ENCODE peak calls at places on chromosomes 1 and 21, in six cellular contexts. P is Panc1, O is tibial nerve, A is IMR-90, Q is adrenal gland, W is upper lobe of right lung. G is an unnamed sample. For H3K36me3 and H3K9me3, the result is how much of the 10 kb centered on the place peaks cover.

GRCh38 chr1:202656057-202656456 is 54.2 kb downstream of the SYT2 start:
- DNase-seq in O (no peak), W (no peak), Q (no peak), P (no peak), A (peak), G (no peak)

GRCh38 chr1:53495608-53496345 is 36.6 kb downstream of the DMRTB1 start:
- DNase-seq in W (no peak), O (no peak), P (no peak), Q (no peak), A (peak), G (peak)

GRCh38 chr1:156795787-156796186 is 20.9 kb downstream of the SH2D2A start:
- DNase-seq in O (no peak), Q (peak), A (no peak), W (no peak), P (no peak), G (no peak)

GRCh38 chr1:51517361-51518032 is 1.6 kb downstream of the EPS15 start:
- DNase-seq in A (peak), W (no peak), Q (no peak), O (no peak), P (no peak), G (peak)

GRCh38 chr21:34544032-34544496 is 32.1 kb upstream of the KCNE1 start:
- DNase-seq in A (peak), W (peak), Q (peak), P (no peak), O (no peak), G (peak)

GRCh38 chr1:171742577-171742922 is 685 bp upstream of the VAMP4 start:
- DNase-seq in Q (peak), A (peak), W (peak), P (no peak), O (peak), G (peak)

GRCh38 chr1:212797681-212798080 is 6.0 kb downstream of the TATDN3 start:
- DNase-seq in Q (no peak), P (no peak), O (no peak), A (peak), W (no peak), G (no peak)

GRCh38 chr1:77473690-77474089 is 191.9 kb downstream of the AK5 start:
- DNase-seq in P (peak), Q (no peak), A (peak), O (no peak), W (no peak), G (peak)

GRCh38 chr1:9721606-9722377 is 70.3 kb downstream of the PIK3CD start:
- DNase-seq in Q (no peak), A (no peak), W (no peak), O (no peak), P (no peak), G (peak)

GRCh38 chr1:184883304-184883815 is 90.9 kb downstream of the NIBAN1 start:
- DNase-seq in A (no peak), O (no peak), P (no peak), W (no peak), Q (no peak), G (no peak)

GRCh38 chr1:211258310-211258755 is 833 bp upstream of the RCOR3 start:
- DNase-seq in Q (peak), P (no peak), A (peak), O (peak), W (peak), G (peak)

GRCh38 chr1:158145173-158145719 is 35.4 kb upstream of the CD1D start:
- DNase-seq in P (no peak), O (peak), Q (peak), W (no peak), A (peak), G (peak)

GRCh38 chr1:36211841-36212240 is 12.4 kb upstream of the THRAP3 start:
- DNase-seq in Q (no peak), P (no peak), W (no peak), A (no peak), O (no peak), G (peak)

GRCh38 chr1:198330982-198331620 is 174.3 kb downstream of the NEK7 start:
- DNase-seq in P (no peak), A (peak), W (no peak), O (no peak), Q (no peak), G (no peak)

GRCh38 chr1:216416488-216416887 is 6.8 kb downstream of the USH2A start:
- DNase-seq in W (no peak), Q (no peak), O (no peak), P (no peak), A (no peak), G (no peak)

DNA sequence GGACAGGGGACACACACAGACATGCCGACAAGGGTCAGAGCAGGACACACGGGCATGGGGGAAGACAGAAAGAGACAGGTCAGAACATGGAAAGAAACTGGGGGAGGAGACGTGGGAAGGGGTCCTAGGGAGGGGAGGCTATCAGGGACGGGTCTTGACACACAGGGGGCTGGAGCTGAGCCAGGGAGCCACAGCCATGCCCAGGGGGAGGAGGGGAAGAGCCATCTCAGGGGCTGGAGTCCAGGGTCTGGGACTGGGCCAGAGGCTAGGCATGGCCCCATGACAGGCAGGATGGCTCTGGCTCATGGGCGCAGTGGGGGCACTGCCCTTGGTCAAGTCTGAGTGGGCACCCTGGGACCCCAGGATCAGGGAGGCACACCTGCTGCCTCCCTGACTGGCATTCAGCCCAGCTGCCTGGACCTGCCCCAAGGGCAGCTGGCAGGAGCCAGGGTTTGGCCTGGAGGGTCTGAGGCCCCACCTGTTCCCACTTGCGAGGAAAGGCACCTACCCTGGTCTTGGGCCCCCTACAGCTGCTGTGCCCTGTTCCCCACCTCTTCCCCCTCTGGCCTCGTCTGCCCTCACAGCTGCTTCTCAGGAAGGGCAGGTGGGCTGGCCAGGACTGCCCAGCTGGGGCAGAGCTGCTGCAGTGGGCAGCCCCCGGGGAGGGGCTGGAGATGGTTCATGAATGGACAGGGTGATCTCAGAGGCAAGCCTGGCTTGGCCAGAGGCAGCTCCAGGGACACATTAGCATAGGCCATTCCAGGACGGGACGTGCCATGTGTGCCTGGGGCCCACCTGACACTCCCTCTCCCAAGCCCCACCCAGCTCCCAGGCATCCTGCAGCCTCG is 42.9 kb downstream of the HSPG2 start:
- DNase-seq in O (no peak), A (no peak), P (no peak), W (no peak), Q (no peak), G (no peak)
- H3K36me3 ChIP-seq in O (under half), A (under half), P (under half), W (under half), Q (under half), G (half or more)

DNA sequence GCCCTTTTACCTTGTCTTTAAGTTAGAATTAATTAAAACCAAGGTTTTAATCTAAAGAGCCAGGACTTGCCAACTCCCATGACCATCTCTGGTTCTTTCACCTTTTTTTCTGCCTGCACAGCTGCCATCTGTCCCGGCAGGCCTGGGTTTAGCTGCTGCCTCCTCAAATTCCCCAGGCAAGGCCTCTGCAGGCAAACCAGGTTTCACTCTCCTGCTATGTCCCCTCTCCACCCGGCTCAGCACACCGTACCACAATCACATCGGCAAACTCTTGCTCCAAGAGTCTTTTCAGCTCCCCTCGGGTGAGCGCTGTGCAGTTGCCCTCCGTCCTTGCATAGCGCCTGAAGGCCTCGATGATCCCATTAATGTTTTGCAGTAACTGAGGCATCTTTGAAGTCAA is 2.2 kb downstream of the CRNN start:
- DNase-seq in W (no peak), O (no peak), Q (no peak), A (no peak), P (no peak), G (no peak)
- H3K9me3 ChIP-seq in W (under half), O (under half), Q (under half), A (under half), P (under half), G (under half)

DNA sequence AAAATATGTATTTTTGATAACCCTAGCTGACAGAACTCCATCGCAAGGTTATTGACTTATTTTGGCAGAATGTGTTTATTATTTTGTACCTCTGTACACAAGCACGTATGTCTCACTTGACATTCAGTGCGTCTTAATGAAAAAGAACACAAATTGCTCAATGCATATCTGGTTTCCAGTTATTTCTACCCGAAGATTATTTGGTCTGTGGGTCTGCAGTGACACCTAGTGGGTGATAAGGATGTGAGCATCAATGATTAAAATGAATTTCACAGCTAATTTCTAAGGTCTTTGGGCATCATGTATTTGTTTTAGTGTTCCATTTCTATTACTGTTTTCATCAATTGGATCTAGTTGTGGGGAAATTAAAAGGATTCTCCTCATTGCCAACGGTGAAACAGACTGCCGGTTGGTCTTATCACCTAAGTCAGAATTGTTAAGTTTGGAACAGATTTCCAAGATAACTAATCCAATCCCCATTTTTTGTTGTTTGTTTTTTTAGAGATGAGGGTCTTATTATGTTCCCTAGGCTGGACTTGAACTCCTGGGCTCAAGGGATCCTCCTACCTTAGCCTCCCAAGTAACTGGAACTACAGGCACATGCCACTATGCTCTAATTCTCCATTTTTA is 13.9 kb downstream of the DDX20 start:
- DNase-seq in W (no peak), A (peak), Q (peak), O (no peak), P (peak), G (peak)
- H3K36me3 ChIP-seq in W (under half), A (under half), Q (under half), O (under half), P (under half), G (under half)

DNA sequence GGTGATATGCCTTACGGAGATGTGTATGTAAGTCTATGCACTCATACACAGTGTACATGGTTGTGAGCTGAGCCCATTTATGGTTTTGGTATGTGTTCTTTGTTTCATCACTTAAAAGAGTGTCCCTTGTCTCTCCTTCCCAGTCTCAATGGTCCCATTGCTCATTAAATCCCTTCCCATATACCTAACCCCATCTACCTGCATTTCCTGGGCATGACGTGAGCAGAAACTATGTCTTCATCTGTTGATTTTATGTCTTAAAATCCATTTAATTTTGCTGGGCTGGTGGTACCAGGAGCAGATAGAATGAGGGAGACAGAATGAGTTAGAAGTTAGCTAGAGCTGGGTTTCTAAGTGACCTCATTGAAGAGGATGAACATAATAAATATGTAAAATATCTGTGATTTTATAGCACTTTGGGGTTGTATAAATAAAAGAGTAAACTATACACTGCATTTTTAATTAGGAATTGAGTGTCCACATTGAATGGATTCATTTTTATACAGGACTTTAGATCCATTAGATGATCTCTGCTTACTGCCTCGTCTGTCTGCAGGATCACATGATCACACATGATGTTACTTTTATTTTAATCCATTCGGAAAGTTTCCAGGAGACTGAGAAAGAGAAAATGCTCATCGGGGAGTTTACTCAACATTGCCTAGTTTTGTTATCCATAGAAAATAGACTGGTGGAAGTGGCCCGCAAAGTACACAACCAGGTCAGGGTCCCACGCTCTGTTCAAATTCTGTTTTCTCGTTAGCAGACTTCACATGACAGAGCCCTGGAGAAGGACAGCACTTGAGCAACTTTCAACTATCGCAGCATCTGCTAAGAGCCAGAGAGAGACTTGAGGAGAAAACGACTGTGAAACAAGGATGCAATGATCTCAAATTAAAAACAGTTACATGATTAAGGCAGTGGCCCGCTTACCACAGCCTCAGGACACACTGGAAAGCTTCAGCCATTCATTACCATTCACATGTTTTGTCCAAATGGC is 44.5 kb downstream of the ADAMTS1 start:
- DNase-seq in O (no peak), W (no peak), A (peak), P (no peak), Q (no peak), G (no peak)
- H3K9me3 ChIP-seq in O (under half), W (under half), A (under half), P (under half), Q (under half), G (under half)

GRCh38 chr1:100284591-100284990 is 18.6 kb downstream of the RTCA start:
- DNase-seq in Q (no peak), W (no peak), A (no peak), P (no peak), O (no peak), G (no peak)
- H3K36me3 ChIP-seq in Q (under half), W (half or more), A (under half), P (under half), O (under half), G (half or more)